ENCODE peak calls at places on chromosome 18, in seven cellular contexts. C, K, J, T, B, D and I are unnamed samples.

GRCh38 chr18:37913051-37913450 is 347.5 kb upstream of the CELF4 start:
- DNase-seq in B (no peak), K (peak; percentile 84), T (no peak), C (no peak), J (no peak), D (no peak), I (no peak)

GRCh38 chr18:67766930-67767329 is 250.4 kb upstream of the DSEL start:
- DNase-seq in K (peak; percentile 99), J (no peak), B (no peak), C (no peak), D (no peak), T (no peak), I (no peak)

GRCh38 chr18:79452190-79452990 is 56.7 kb downstream of the NFATC1 start:
- DNase-seq in T (no peak), B (no peak), K (no peak), J (no peak), D (no peak), C (no peak), I (no peak)

GRCh38 chr18:75923169-75923568 is 495.7 kb upstream of the SMIM21 start:
- DNase-seq in K (peak; percentile 55), B (no peak), D (no peak), T (no peak), J (no peak), C (no peak), I (no peak)

GRCh38 chr18:45521777-45522176 is 93.5 kb upstream of the SLC14A2 start:
- DNase-seq in K (peak; percentile 47), B (no peak), D (no peak), C (no peak), T (no peak), J (no peak), I (no peak)

GRCh38 chr18:48153641-48154481 is 223.4 kb upstream of the SMAD2 start:
- DNase-seq in C (no peak), D (no peak), K (peak; percentile 47), B (no peak), T (no peak), J (no peak), I (no peak)

GRCh38 chr18:39604836-39605235 is 2039.2 kb upstream of the CELF4 start:
- DNase-seq in T (no peak), J (no peak), D (no peak), K (peak; percentile 56), B (no peak), C (no peak), I (no peak)

GRCh38 chr18:7958081-7958896 is 391.2 kb downstream of the PTPRM start:
- DNase-seq in T (no peak), D (no peak), J (peak; percentile 10), C (no peak), K (peak; percentile 59), B (no peak), I (no peak)

GRCh38 chr18:44411971-44412370 is 268.7 kb upstream of the SETBP1 start:
- DNase-seq in D (no peak), T (no peak), J (no peak), B (no peak), C (no peak), K (no peak), I (no peak)

GRCh38 chr18:77320960-77321559 is 71.4 kb downstream of the GALR1 start:
- DNase-seq in D (no peak), B (no peak), K (no peak), T (no peak), J (no peak), C (no peak), I (no peak)

GRCh38 chr18:63505566-63506335 is 29.0 kb downstream of the SERPINB5 start:
- DNase-seq in D (no peak), C (no peak), K (peak; percentile 76), T (no peak), B (no peak), J (peak; percentile 52), I (no peak)

GRCh38 chr18:63367241-63367953 is 391 bp upstream of the KDSR start:
- DNase-seq in J (peak; percentile 94), K (peak; percentile 93), T (peak; percentile 83), B (peak; percentile 62), D (peak; percentile 86), C (peak; percentile 62), I (peak; percentile 80)

GRCh38 chr18:49335677-49336076 is 124.8 kb downstream of the DYM start:
- DNase-seq in T (no peak), C (no peak), B (no peak), D (no peak), J (no peak), K (no peak), I (no peak)

GRCh38 chr18:42330296-42330695 is 375.3 kb downstream of the PIK3C3 start:
- DNase-seq in C (no peak), B (no peak), D (no peak), K (no peak), J (no peak), T (no peak), I (no peak)

GRCh38 chr18:13369756-13370510 is 151.4 kb downstream of the LDLRAD4 start:
- DNase-seq in J (peak; percentile 90), T (no peak), D (no peak), C (no peak), B (peak; percentile 13), K (no peak), I (no peak)

GRCh38 chr18:37671119-37671518 is 105.5 kb upstream of the CELF4 start:
- DNase-seq in D (no peak), T (no peak), B (no peak), J (no peak), K (no peak), C (no peak), I (no peak)

GRCh38 chr18:13242797-13243196 is 24.2 kb downstream of the LDLRAD4 start:
- DNase-seq in J (no peak), D (no peak), T (no peak), C (no peak), B (no peak), K (no peak), I (no peak)